ENCODE peak calls at places on chromosomes 7 and 10, in eight cellular contexts. B is cardiac fibroblast, H is stomach, I is transverse colon, G is fibroblast of pulmonary artery, E is fibroblast of mammary gland, D is prostate gland, T is choroid plexus epithelial cell. Q is an unnamed sample.

GRCh38 chr10:7942859-7943258 is 111.6 kb upstream of the GATA3 start:
- DNase-seq in I (no peak), E (no peak), T (peak), H (no peak), D (no peak), G (no peak), B (no peak), Q (no peak)

GRCh38 chr7:33325754-33326484 is 196.6 kb downstream of the BBS9 start:
- DNase-seq in T (no peak), D (no peak), E (peak), B (no peak), G (no peak), H (no peak), I (no peak), Q (no peak)

GRCh38 chr10:114045071-114045737 is 1.5 kb downstream of the ADRB1 start:
- DNase-seq in B (no peak), E (no peak), I (peak), H (peak), G (no peak), D (peak), T (peak), Q (no peak)

GRCh38 chr7:67423058-67423457 is 426.4 kb downstream of the TYW1 start:
- DNase-seq in E (peak), D (no peak), G (no peak), T (peak), B (no peak), H (no peak), I (no peak), Q (no peak)

GRCh38 chr10:103514244-103514643 is 20.7 kb downstream of the NEURL1 start:
- DNase-seq in B (no peak), I (no peak), G (no peak), T (no peak), H (no peak), D (no peak), E (no peak), Q (no peak)

GRCh38 chr7:121083138-121083789 is 94.8 kb downstream of the CPED1 start:
- DNase-seq in H (no peak), I (no peak), B (peak), T (peak), G (peak), D (no peak), E (peak), Q (peak)

GRCh38 chr10:107561136-107561650 is 396.7 kb upstream of the SORCS1 start:
- DNase-seq in H (no peak), D (no peak), B (no peak), E (no peak), I (no peak), T (no peak), G (no peak), Q (peak)

GRCh38 chr7:5695037-5695708 is 86.3 kb downstream of the RNF216 start:
- DNase-seq in I (peak), B (peak), T (peak), G (peak), H (no peak), E (peak), D (no peak), Q (peak)

GRCh38 chr7:102073931-102074880 is 212.5 kb upstream of the SH2B2 start:
- DNase-seq in I (peak), G (no peak), B (no peak), T (no peak), H (no peak), D (no peak), E (no peak), Q (peak)

GRCh38 chr10:56646301-56646700 is 285.2 kb upstream of the ZWINT start:
- DNase-seq in D (no peak), T (no peak), H (no peak), B (no peak), E (no peak), G (no peak), I (no peak), Q (no peak)

GRCh38 chr7:115037128-115037802 is 115.4 kb downstream of the MDFIC start:
- DNase-seq in D (no peak), I (no peak), G (peak), H (no peak), E (no peak), B (no peak), T (no peak), Q (no peak)

GRCh38 chr7:123727071-123727837 is 21.5 kb downstream of the WASL start:
- DNase-seq in D (no peak), E (peak), B (peak), I (no peak), T (peak), H (no peak), G (peak), Q (peak)

GRCh38 chr10:63593576-63593975 is 72.4 kb downstream of the REEP3 start:
- DNase-seq in E (peak), I (no peak), T (no peak), D (no peak), H (no peak), G (peak), B (peak), Q (peak)

GRCh38 chr7:23012797-23013714 is 874 bp downstream of the HYCC1 start:
- DNase-seq in E (no peak), I (peak), B (no peak), H (no peak), D (peak), G (no peak), T (peak), Q (peak)
- TF ChIP-seq CTCF in E (no peak), I (no peak), B (no peak), H (no peak), D (peak), G (no peak), T (peak), Q (no peak)

DNA sequence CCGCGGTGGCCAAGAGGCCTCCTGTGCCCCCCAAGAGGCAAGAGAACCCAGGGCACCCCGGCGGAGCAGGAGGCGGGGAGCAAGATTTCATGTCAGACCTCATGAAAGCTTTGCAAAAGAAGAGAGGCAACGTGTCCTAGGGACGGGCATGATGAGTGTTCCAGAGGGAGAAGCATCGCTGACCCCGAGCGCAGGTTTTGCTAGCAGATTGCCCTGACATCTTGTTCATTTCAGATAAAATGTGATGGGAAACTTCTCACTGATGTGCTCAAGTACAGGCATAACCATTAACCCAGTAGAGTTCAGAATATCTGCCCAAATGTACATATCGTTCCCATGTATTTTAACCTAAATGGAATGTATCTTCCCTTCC is 129.2 kb downstream of the APBB1IP start:
- DNase-seq in G (no peak), E (no peak), I (no peak), H (no peak), B (no peak), T (no peak), D (no peak), Q (no peak)
- H3K4me3 ChIP-seq in G (peak), E (no peak), I (peak), H (peak), B (peak), T (peak), D (peak), Q (peak)

GRCh38 chr7:98833022-98833421 is 36.8 kb downstream of the TMEM130 start:
- DNase-seq in D (no peak), B (no peak), T (no peak), H (no peak), E (no peak), I (no peak), G (no peak), Q (no peak)
- TF ChIP-seq CTCF in D (no peak), B (no peak), T (no peak), H (no peak), E (no peak), I (no peak), G (no peak), Q (no peak)

GRCh38 chr7:151631149-151631967 is 111.7 kb upstream of the RHEB start:
- DNase-seq in B (no peak), T (peak), E (no peak), G (no peak), I (no peak), D (peak), H (peak), Q (no peak)

GRCh38 chr7:151631968-151632749 is 112.5 kb upstream of the RHEB start:
- DNase-seq in D (peak), T (peak), I (peak), B (peak), E (peak), G (peak), H (peak), Q (peak)

GRCh38 chr7:151634643-151635042 is 114.9 kb upstream of the RHEB start:
- DNase-seq in H (no peak), T (no peak), E (no peak), I (no peak), B (no peak), G (no peak), D (no peak), Q (no peak)

GRCh38 chr7:151633516-151633812 is 113.8 kb upstream of the RHEB start:
- DNase-seq in I (no peak), D (no peak), E (no peak), B (no peak), G (no peak), T (no peak), H (no peak), Q (no peak)

DNA sequence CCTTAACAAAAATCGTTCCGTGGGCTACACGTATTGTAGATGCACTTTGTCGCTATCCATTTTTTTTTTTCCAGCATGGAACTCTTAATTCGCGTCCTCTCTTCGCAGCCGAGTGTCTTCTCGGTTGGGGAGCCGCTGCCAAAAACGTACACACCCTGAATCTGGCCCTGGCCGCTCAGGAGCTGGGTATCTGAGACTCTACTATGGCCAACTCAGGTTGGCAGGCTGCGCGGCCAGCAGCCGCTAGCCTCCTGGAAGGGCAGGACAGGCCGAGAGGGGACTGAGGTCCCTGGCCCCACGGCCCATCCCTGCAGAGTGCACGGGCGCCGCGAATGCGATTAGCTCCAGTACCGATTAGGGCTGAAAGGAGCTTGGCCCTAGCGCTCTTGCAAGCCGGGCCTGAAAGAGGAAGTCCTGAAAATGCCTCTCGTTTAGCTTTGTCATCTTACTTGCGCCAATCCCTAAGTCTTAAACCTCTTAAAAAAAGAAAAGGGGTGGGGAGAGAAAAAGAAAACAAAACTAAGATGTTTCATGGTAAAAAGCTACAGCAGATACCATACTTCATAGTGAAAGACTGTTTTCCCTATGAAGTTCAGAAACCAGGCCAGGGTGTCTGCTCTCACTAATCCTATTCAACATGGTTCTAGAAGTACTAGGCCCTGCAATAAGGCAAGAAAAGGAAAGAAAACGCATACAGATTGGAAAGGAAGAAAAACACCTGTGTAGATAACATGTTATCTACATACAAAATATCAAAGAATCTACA is 113.2 kb upstream of the RHEB start:
- DNase-seq in B (peak), D (peak), T (peak), H (peak), G (peak), E (peak), I (peak), Q (peak)
- H3K4me3 ChIP-seq in B (peak), D (peak), T (peak), H (peak), G (peak), E (peak), I (peak), Q (peak)